ENCODE peak calls at places on chromosome 6, in seven cellular contexts. M, Q, P, X, H, W and I are unnamed samples.

GRCh38 chr6:157681041-157681650 is 141.9 kb upstream of the SNX9 start:
- DNase-seq in H (no peak), Q (no peak), P (no peak), W (no peak), X (no peak), M (no peak), I (no peak)

GRCh38 chr6:85552652-85553051 is 41.0 kb downstream of the SNX14 start:
- DNase-seq in P (no peak), H (no peak), X (no peak), W (no peak), Q (no peak), M (no peak), I (no peak)

GRCh38 chr6:157070403-157071107 is 252.8 kb downstream of the TMEM242 start:
- DNase-seq in X (peak; percentile 71), H (peak; percentile 20), Q (no peak), P (no peak), M (no peak), W (no peak), I (no peak)

GRCh38 chr6:91816335-91816734 is 1229.5 kb upstream of the MAP3K7 start:
- DNase-seq in W (no peak), Q (no peak), P (no peak), X (no peak), M (no peak), H (no peak), I (no peak)

GRCh38 chr6:144006731-144007454 is 1.2 kb downstream of the PLAGL1 start:
- DNase-seq in P (no peak), X (peak; percentile 73), Q (peak; percentile 60), W (peak; percentile 25), H (peak; percentile 68), M (no peak), I (no peak)

GRCh38 chr6:35514587-35514986 is 1.9 kb upstream of the TULP1 start:
- DNase-seq in X (no peak), H (no peak), W (no peak), Q (no peak), P (no peak), M (no peak), I (no peak)

GRCh38 chr6:49806145-49806544 is 19.1 kb upstream of the PGK2 start:
- DNase-seq in P (no peak), X (no peak), M (no peak), W (no peak), H (no peak), Q (no peak), I (no peak)

GRCh38 chr6:169095153-169095552 is 158.5 kb downstream of the THBS2 start:
- DNase-seq in X (no peak), W (peak; percentile 70), Q (no peak), H (no peak), M (no peak), P (no peak), I (no peak)

GRCh38 chr6:119890470-119890869 is 540.9 kb upstream of the MAN1A1 start:
- DNase-seq in P (no peak), Q (no peak), M (no peak), W (no peak), H (no peak), X (peak; percentile 60), I (no peak)

GRCh38 chr6:125749864-125750691 is 646 bp downstream of the HEY2 start:
- DNase-seq in H (no peak), M (peak; percentile 13), Q (no peak), P (no peak), W (peak; percentile 33), X (peak; percentile 16), I (peak; percentile 49)

GRCh38 chr6:42569102-42570028 is 5.5 kb downstream of the UBR2 start:
- DNase-seq in M (no peak), H (peak; percentile 84), P (no peak), Q (peak; percentile 93), W (no peak), X (peak; percentile 95), I (no peak)

GRCh38 chr6:130937942-130938604 is 110.9 kb downstream of the SMLR1 start:
- DNase-seq in P (no peak), H (no peak), X (peak; percentile 63), M (no peak), Q (no peak), W (no peak), I (no peak)

GRCh38 chr6:15331143-15331542 is 85.3 kb downstream of the JARID2 start:
- DNase-seq in X (peak; percentile 21), H (peak; percentile 34), M (no peak), P (no peak), Q (no peak), W (no peak), I (no peak)

GRCh38 chr6:14518515-14519217 is 401.1 kb downstream of the CD83 start:
- DNase-seq in W (no peak), M (no peak), H (no peak), X (peak; percentile 78), P (no peak), Q (no peak), I (no peak)

GRCh38 chr6:166627875-166628849 is 1.1 kb upstream of the RPS6KA2 start:
- DNase-seq in H (peak; percentile 51), P (peak; percentile 63), M (peak; percentile 48), X (peak; percentile 51), Q (no peak), W (peak; percentile 64), I (peak; percentile 87)

GRCh38 chr6:14520029-14520428 is 402.5 kb downstream of the CD83 start:
- DNase-seq in X (no peak), M (no peak), W (no peak), P (no peak), H (no peak), Q (no peak), I (no peak)

GRCh38 chr6:87436435-87436834 is 28.7 kb downstream of the CFAP206 start:
- DNase-seq in Q (no peak), X (peak; percentile 65), M (peak; percentile 17), W (peak; percentile 27), H (peak; percentile 78), P (peak; percentile 4), I (no peak)